ENCODE peak calls at places on chromosome 6, in eight cellular contexts. F, Q, C, K, R, X, P and H are unnamed samples.

GRCh38 chr6:113876654-113877053 is 19.5 kb downstream of the MARCKS start:
- DNase-seq in F (peak; percentile 19), Q (no peak), C (no peak), K (no peak), R (no peak), X (no peak), P (no peak), H (no peak)

GRCh38 chr6:30124391-30124790 is 11.5 kb upstream of the TRIM31 start:
- DNase-seq in F (no peak), Q (no peak), C (no peak), K (no peak), R (no peak), X (no peak), P (no peak), H (no peak)

GRCh38 chr6:16747232-16748027 is 13.8 kb downstream of the ATXN1 start:
- DNase-seq in F (no peak), Q (no peak), C (no peak), K (no peak), R (no peak), X (no peak), P (no peak), H (peak; percentile 16)

GRCh38 chr6:24650365-24650764 is 4.4 kb upstream of the KIAA0319 start:
- DNase-seq in F (no peak), Q (no peak), C (no peak), K (no peak), R (no peak), X (no peak), P (no peak), H (no peak)

GRCh38 chr6:16985484-16986284 is 116.2 kb upstream of the STMND1 start:
- DNase-seq in F (no peak), Q (no peak), C (peak; percentile 28), K (no peak), R (no peak), X (no peak), P (peak; percentile 39), H (no peak)

GRCh38 chr6:85637579-85637978 is 5.1 kb downstream of the SYNCRIP start:
- DNase-seq in F (no peak), Q (no peak), C (no peak), K (no peak), R (no peak), X (no peak), P (no peak), H (no peak)

GRCh38 chr6:30615958-30616810 is 859 bp downstream of the PPP1R10 start:
- DNase-seq in F (peak; percentile 50), Q (no peak), C (no peak), K (no peak), R (no peak), X (no peak), P (no peak), H (peak; percentile 41)

GRCh38 chr6:158850807-158851115 is 31.6 kb upstream of the EZR start:
- DNase-seq in F (no peak), Q (no peak), C (no peak), K (no peak), R (no peak), X (no peak), P (no peak), H (no peak)

GRCh38 chr6:105507811-105508210 is 104.9 kb upstream of the PREP start:
- DNase-seq in F (no peak), Q (no peak), C (no peak), K (no peak), R (no peak), X (no peak), P (no peak), H (no peak)

GRCh38 chr6:49025273-49026240 is 437.5 kb downstream of the MMUT start:
- DNase-seq in F (no peak), Q (no peak), C (no peak), K (no peak), R (no peak), X (no peak), P (no peak), H (no peak)

GRCh38 chr6:64062960-64063683 is 427.5 kb downstream of the PHF3 start:
- DNase-seq in F (no peak), Q (no peak), C (no peak), K (no peak), R (no peak), X (no peak), P (no peak), H (no peak)

GRCh38 chr6:19301980-19302379 is 535.2 kb upstream of the ID4 start:
- DNase-seq in F (no peak), Q (no peak), C (no peak), K (no peak), R (no peak), X (no peak), P (no peak), H (no peak)

GRCh38 chr6:75220365-75220764 is 14.5 kb upstream of the COL12A1 start:
- DNase-seq in F (no peak), Q (no peak), C (no peak), K (no peak), R (no peak), X (no peak), P (no peak), H (no peak)

GRCh38 chr6:90715093-90715655 is 128.3 kb upstream of the MAP3K7 start:
- DNase-seq in F (no peak), Q (peak; percentile 51), C (no peak), K (peak; percentile 44), R (no peak), X (no peak), P (peak; percentile 17), H (no peak)

GRCh38 chr6:95127266-95127665 is 450.1 kb upstream of the MANEA start:
- DNase-seq in F (no peak), Q (no peak), C (no peak), K (no peak), R (no peak), X (peak; percentile 71), P (no peak), H (no peak)

GRCh38 chr6:139027620-139028182 is 844 bp upstream of the ABRACL start:
- DNase-seq in F (no peak), Q (no peak), C (no peak), K (no peak), R (no peak), X (peak; percentile 26), P (no peak), H (peak; percentile 4)

GRCh38 chr6:147709396-147710272 is 201.1 kb downstream of the SAMD5 start:
- DNase-seq in F (peak; percentile 85), Q (no peak), C (no peak), K (no peak), R (no peak), X (no peak), P (no peak), H (no peak)

GRCh38 chr6:31559958-31560696 is 12.0 kb upstream of the LTA start:
- DNase-seq in F (peak; percentile 92), Q (no peak), C (peak; percentile 74), K (no peak), R (no peak), X (peak; percentile 38), P (no peak), H (no peak)

GRCh38 chr6:36679043-36679821 is 718 bp downstream of the CDKN1A start:
- DNase-seq in F (peak; percentile 75), Q (peak; percentile 84), C (peak; percentile 83), K (peak; percentile 91), R (peak; percentile 68), X (peak; percentile 83), P (peak; percentile 80), H (peak; percentile 88)

GRCh38 chr6:149127212-149127611 is 190.3 kb upstream of the TAB2 start:
- DNase-seq in F (no peak), Q (no peak), C (no peak), K (no peak), R (no peak), X (no peak), P (no peak), H (no peak)

GRCh38 chr6:132459605-132459952 is 53.3 kb downstream of the STX7 start:
- DNase-seq in F (no peak), Q (no peak), C (no peak), K (no peak), R (no peak), X (no peak), P (no peak), H (no peak)

GRCh38 chr6:12733876-12734275 is 17.3 kb downstream of the PHACTR1 start:
- DNase-seq in F (no peak), Q (no peak), C (no peak), K (no peak), R (no peak), X (no peak), P (no peak), H (no peak)

GRCh38 chr6:80535914-80536565 is 429.6 kb downstream of the BCKDHB start:
- DNase-seq in F (no peak), Q (no peak), C (no peak), K (no peak), R (no peak), X (no peak), P (no peak), H (no peak)

GRCh38 chr6:11222385-11223277 is 9.8 kb downstream of the NEDD9 start:
- DNase-seq in F (no peak), Q (no peak), C (no peak), K (no peak), R (no peak), X (no peak), P (no peak), H (no peak)

GRCh38 chr6:110534731-110535164 is 58.3 kb upstream of the SLC22A16 start:
- DNase-seq in F (no peak), Q (no peak), C (no peak), K (no peak), R (no peak), X (no peak), P (no peak), H (no peak)

GRCh38 chr6:86856937-86857563 is 80.3 kb upstream of the HTR1E start:
- DNase-seq in F (peak; percentile 40), Q (peak; percentile 28), C (peak; percentile 26), K (no peak), R (no peak), X (peak; percentile 62), P (no peak), H (peak; percentile 49)

GRCh38 chr6:116682334-116682712 is 1.3 kb downstream of the KPNA5 start:
- DNase-seq in F (peak; percentile 40), Q (peak; percentile 38), C (no peak), K (no peak), R (no peak), X (peak; percentile 61), P (no peak), H (peak; percentile 13)

GRCh38 chr6:143652840-143653239 is 24.9 kb upstream of the PHACTR2 start:
- DNase-seq in F (no peak), Q (no peak), C (no peak), K (no peak), R (no peak), X (no peak), P (no peak), H (peak; percentile 18)
- TF ChIP-seq POLR2A in F (no peak), Q (no peak), C (no peak), K (no peak), R (no peak), X (no peak), P (no peak), H (no peak)

GRCh38 chr6:43511824-43512415 is 1.8 kb upstream of the LRRC73 start:
- DNase-seq in F (no peak), Q (no peak), C (peak; percentile 77), K (no peak), R (no peak), X (no peak), P (no peak), H (no peak)
- H3K4me1 ChIP-seq in F (peaks cover 37% of the 10 kb centered on the region), Q (peaks cover 16% of the 10 kb centered on the region), C (peaks cover 58% of the 10 kb centered on the region), K (peaks cover 52% of the 10 kb centered on the region), R (peaks cover 11% of the 10 kb centered on the region), X (peaks cover 34% of the 10 kb centered on the region), P (peaks cover 11% of the 10 kb centered on the region), H (peaks cover 42% of the 10 kb centered on the region)

GRCh38 chr6:145206247-145206907 is 528.9 kb downstream of the EPM2A start:
- DNase-seq in F (no peak), Q (no peak), C (no peak), K (no peak), R (no peak), X (no peak), P (no peak), H (no peak)
- H3K4me3 ChIP-seq in F (no peak overlapping the region), Q (no peak overlapping the region), C (no peak overlapping the region), K (no peak overlapping the region), R (no peak overlapping the region), X (no peak overlapping the region), P (no peak overlapping the region), H (no peak overlapping the region)

GRCh38 chr6:26249959-26250805 is 114.8 kb upstream of the BTN3A2 start:
- DNase-seq in F (peak; percentile 86), Q (no peak), C (peak; percentile 43), K (peak; percentile 83), R (peak; percentile 76), X (peak; percentile 80), P (no peak), H (peak; percentile 29)
- TF ChIP-seq POLR2A in F (peak; percentile 95), Q (no peak), C (no peak), K (no peak), R (peak; percentile 32), X (peak; percentile 39), P (peak; percentile 5), H (no peak)